ENCODE peak calls at places on chromosomes 7 and 10, in ten cellular contexts. I is A549, H is endothelial cell of umbilical vein, B is fibroblast of pulmonary artery, C is kidney epithelial cell, V is upper lobe of right lung, Y is NB4, K is upper lobe of left lung, D is AG04450, J is fibroblast of lung. G is an unnamed sample.

GRCh38 chr7:103989200-103989784 is at the start of gene RELN:
- DNase-seq in Y (no peak), V (no peak), J (peak; percentile 49), C (no peak), B (peak; percentile 19), H (peak; percentile 19), K (no peak), I (peak; percentile 29), D (no peak), G (no peak)

GRCh38 chr7:7693881-7694280 is 24.5 kb downstream of the RPA3 start:
- DNase-seq in J (peak; percentile 93), H (peak; percentile 58), I (peak; percentile 53), B (peak; percentile 72), Y (no peak), D (peak; percentile 66), K (no peak), V (no peak), C (peak; percentile 87), G (peak; percentile 96)

GRCh38 chr10:110005716-110006115 is 2.1 kb upstream of the ADD3 start:
- DNase-seq in C (peak; percentile 47), D (peak; percentile 74), Y (peak; percentile 19), J (peak; percentile 74), I (peak; percentile 38), H (no peak), K (peak; percentile 40), B (peak; percentile 84), V (no peak), G (peak; percentile 35)

GRCh38 chr7:99129001-99129400 is 14.9 kb downstream of the SMURF1 start:
- DNase-seq in V (no peak), K (no peak), B (no peak), D (no peak), H (no peak), I (no peak), C (no peak), Y (no peak), J (no peak), G (peak; percentile 70)

GRCh38 chr10:82171899-82172298 is 296.9 kb downstream of the NRG3 start:
- DNase-seq in K (no peak), V (no peak), I (no peak), Y (no peak), C (no peak), D (no peak), B (no peak), J (no peak), H (no peak), G (no peak)

GRCh38 chr10:58400609-58401008 is 15.4 kb downstream of the TFAM start:
- DNase-seq in D (no peak), C (no peak), I (no peak), K (no peak), Y (no peak), H (peak; percentile 7), B (peak; percentile 16), J (peak; percentile 39), V (no peak), G (peak; percentile 33)

GRCh38 chr7:583410-584121 is 63.9 kb upstream of the PDGFA start:
- DNase-seq in H (no peak), K (no peak), C (no peak), V (no peak), D (no peak), Y (no peak), B (no peak), J (no peak), I (no peak), G (no peak)

GRCh38 chr7:147483634-147484292 is 1106.8 kb upstream of the C7orf33 start:
- DNase-seq in J (peak; percentile 21), H (no peak), Y (no peak), V (no peak), C (no peak), K (no peak), B (peak; percentile 5), D (no peak), I (no peak), G (no peak)

GRCh38 chr10:78520737-78521430 is 487.2 kb downstream of the RPS24 start:
- DNase-seq in H (peak; percentile 46), I (peak; percentile 85), V (no peak), Y (peak; percentile 37), B (peak; percentile 39), K (peak; percentile 22), C (peak; percentile 58), J (peak; percentile 62), D (no peak), G (peak; percentile 91)

GRCh38 chr10:70748801-70749573 is 36.2 kb downstream of the TBATA start:
- DNase-seq in C (no peak), K (no peak), V (peak; percentile 40), I (no peak), Y (no peak), B (no peak), H (no peak), J (no peak), D (no peak), G (no peak)

GRCh38 chr7:32890010-32890552 is 1.5 kb downstream of the KBTBD2 start:
- DNase-seq in B (peak; percentile 57), I (peak; percentile 33), V (no peak), C (no peak), K (peak; percentile 55), Y (peak; percentile 68), J (peak; percentile 32), H (peak; percentile 83), D (no peak), G (peak; percentile 20)

GRCh38 chr7:43454936-43455518 is 127.9 kb upstream of the STK17A start:
- DNase-seq in H (peak; percentile 68), D (no peak), J (peak; percentile 59), V (no peak), I (peak; percentile 22), Y (peak; percentile 54), C (peak; percentile 29), K (no peak), B (peak; percentile 61), G (peak; percentile 82)

GRCh38 chr10:103921750-103922195 is 3.8 kb upstream of the STN1 start:
- DNase-seq in D (no peak), H (peak; percentile 18), B (peak; percentile 31), K (peak; percentile 41), Y (no peak), J (peak; percentile 18), V (no peak), C (no peak), I (peak; percentile 48), G (peak; percentile 23)

GRCh38 chr7:98265841-98266271 is 13.8 kb upstream of the TECPR1 start:
- DNase-seq in B (peak; percentile 32), I (no peak), D (no peak), K (no peak), H (peak; percentile 59), V (no peak), C (no peak), Y (no peak), J (peak; percentile 70), G (no peak)

GRCh38 chr7:155785536-155785935 is 26.7 kb downstream of the SHH start:
- DNase-seq in D (no peak), B (no peak), H (peak; percentile 51), Y (no peak), C (no peak), V (no peak), K (no peak), J (peak; percentile 74), I (no peak), G (no peak)

GRCh38 chr10:62744136-62744535 is 60.4 kb upstream of the ADO start:
- DNase-seq in B (no peak), D (no peak), H (no peak), Y (no peak), I (no peak), V (peak; percentile 65), J (peak; percentile 55), K (peak; percentile 46), C (no peak), G (no peak)

GRCh38 chr7:129017264-129017663 is 37.6 kb downstream of the TNPO3 start:
- DNase-seq in C (no peak), H (no peak), B (no peak), V (no peak), Y (no peak), I (peak; percentile 18), K (no peak), J (no peak), D (no peak), G (no peak)

GRCh38 chr7:77569514-77570232 is 32.6 kb downstream of the PTPN12 start:
- DNase-seq in B (peak; percentile 47), D (no peak), Y (no peak), C (no peak), V (no peak), H (peak; percentile 55), I (no peak), J (peak; percentile 32), K (no peak), G (no peak)

DNA sequence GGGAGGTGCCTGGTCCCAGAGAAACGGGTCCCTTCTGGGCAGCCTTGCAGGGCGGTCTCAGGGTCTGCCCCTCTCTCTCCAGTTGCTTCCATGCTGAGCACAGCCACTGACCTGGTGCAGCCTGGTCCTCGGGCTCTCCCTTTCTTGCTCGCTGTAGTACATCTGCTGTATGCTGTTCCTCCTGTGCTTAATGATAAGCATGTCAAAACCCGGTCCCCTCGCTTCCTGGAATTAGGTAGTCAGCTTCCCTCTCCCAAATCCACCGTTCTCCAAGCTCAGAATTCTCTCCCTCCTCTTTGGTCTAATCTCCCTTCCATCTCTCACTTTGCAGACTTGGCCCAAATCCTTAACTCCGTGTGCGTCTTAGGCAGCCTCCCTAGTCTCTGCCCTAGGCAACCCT is 11.0 kb upstream of the HPS1 start:
- DNase-seq in C (no peak), H (no peak), B (no peak), J (no peak), V (no peak), I (no peak), D (no peak), K (no peak), Y (no peak), G (no peak)
- TF ChIP-seq CTCF in C (no peak), H (no peak), B (no peak), J (no peak), V (no peak), I (no peak), D (no peak), K (no peak), Y (no peak), G (no peak)

DNA sequence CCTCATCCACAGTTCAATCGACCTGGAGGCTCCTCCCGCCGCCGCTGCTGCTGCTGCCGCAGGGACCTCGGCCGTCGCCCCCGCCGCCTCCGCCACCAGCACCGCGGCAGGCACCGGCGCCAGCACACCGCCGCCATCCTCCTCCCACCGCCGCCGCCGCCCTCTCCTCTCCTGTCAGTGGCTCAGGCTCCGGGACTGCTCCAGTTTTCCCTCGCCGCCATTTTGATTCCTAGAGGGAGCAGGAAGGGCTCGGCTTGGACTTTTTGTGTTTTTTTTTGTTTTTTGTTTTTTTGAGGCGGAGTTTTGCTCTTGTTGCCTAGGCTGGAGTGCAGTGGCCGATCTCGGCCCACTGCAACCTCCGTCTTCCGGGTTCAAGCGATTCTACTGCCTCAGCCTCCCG is 3.0 kb upstream of the MCM10 start:
- DNase-seq in J (no peak), I (no peak), C (no peak), Y (peak; percentile 46), B (no peak), H (no peak), K (no peak), D (no peak), V (no peak), G (no peak)
- H3K4me3 ChIP-seq in J (peak overlapping the region; percentile 27), I (no peak overlapping the region), C (peak overlapping the region; percentile 19), Y (peak overlapping the region; percentile 61), B (no peak overlapping the region), H (peak overlapping the region; percentile 28), K (peak overlapping the region; percentile 21), D (no peak overlapping the region), V (no peak overlapping the region), G (peak overlapping the region; percentile 10)

GRCh38 chr10:86348321-86349210 is 18.0 kb downstream of the GRID1 start:
- DNase-seq in Y (no peak), V (peak; percentile 63), K (no peak), D (no peak), H (no peak), B (peak; percentile 10), J (no peak), I (no peak), C (no peak), G (no peak)
- TF ChIP-seq CTCF in Y (no peak), V (no peak), K (no peak), D (no peak), H (no peak), B (peak; percentile 21), J (peak; percentile 9), I (peak; percentile 20), C (peak; percentile 10), G (no peak)

GRCh38 chr7:5282464-5283316 is at the start of gene SLC29A4:
- DNase-seq in B (peak; percentile 42), J (no peak), Y (peak; percentile 52), D (no peak), H (no peak), C (no peak), K (peak; percentile 44), I (peak; percentile 48), V (peak; percentile 77), G (no peak)
- H3K4me3 ChIP-seq in B (peak within 1 kb of the TSS; percentile 35), J (peak within 1 kb of the TSS; percentile 48), Y (no peak within 1 kb of the TSS), D (peak within 1 kb of the TSS; percentile 50), H (peak within 1 kb of the TSS; percentile 39), C (peak within 1 kb of the TSS; percentile 37), K (peak within 1 kb of the TSS; percentile 55), I (peak within 1 kb of the TSS; percentile 74), V (peak within 1 kb of the TSS; percentile 42), G (peak within 1 kb of the TSS; percentile 31)

G was measured in bronchial epithelial cell.